ENCODE peak calls at places on chromosomes 3 and 15, in five cellular contexts. E, P, C, A and O are unnamed samples.
A peak's percentile ranks its signal among the peaks of the same experiment; 100 is the strongest.

GRCh38 chr3:169389925-169390253 is 273.6 kb downstream of the MECOM start:
- DNase-seq in P (no peak), E (no peak), A (no peak), C (no peak), O (no peak)

GRCh38 chr3:175075269-175075668 is 216.1 kb downstream of the NAALADL2 start:
- DNase-seq in E (no peak), A (no peak), P (no peak), C (no peak), O (no peak)

GRCh38 chr3:63364495-63364894 is 86.4 kb downstream of the SYNPR start:
- DNase-seq in E (no peak), A (no peak), P (no peak), C (no peak), O (peak; percentile 76)

GRCh38 chr3:117622130-117622841 is 912.7 kb downstream of the TUSC7 start:
- DNase-seq in E (no peak), C (no peak), A (no peak), P (no peak), O (no peak)

GRCh38 chr3:37543692-37544091 is 318.0 kb upstream of the CTDSPL start:
- DNase-seq in P (no peak), C (no peak), E (peak; percentile 54), A (no peak), O (no peak)

GRCh38 chr3:52849656-52850055 is 14.8 kb upstream of the MUSTN1 start:
- DNase-seq in E (no peak), P (no peak), C (no peak), A (no peak), O (no peak)

GRCh38 chr15:96338772-96339661 is 8.5 kb downstream of the NR2F2 start:
- DNase-seq in A (no peak), P (no peak), C (no peak), E (no peak), O (peak; percentile 59)

GRCh38 chr3:133676336-133677118 is 14.8 kb upstream of the TOPBP1 start:
- DNase-seq in E (no peak), P (no peak), C (no peak), A (no peak), O (no peak)

GRCh38 chr3:130849111-130849552 is 44.8 kb upstream of the ATP2C1 start:
- DNase-seq in P (peak; percentile 69), E (peak; percentile 88), C (peak; percentile 20), A (no peak), O (no peak)

GRCh38 chr3:133280591-133280990 is 119.3 kb upstream of the BFSP2 start:
- DNase-seq in C (no peak), E (no peak), P (no peak), A (no peak), O (no peak)

GRCh38 chr3:19342428-19342827 is 194.1 kb downstream of the KCNH8 start:
- DNase-seq in C (no peak), P (no peak), A (no peak), E (no peak), O (no peak)

GRCh38 chr3:43892535-43892934 is 201.8 kb downstream of the ABHD5 start:
- DNase-seq in E (no peak), C (no peak), P (no peak), A (no peak), O (no peak)

GRCh38 chr15:100160953-100161352 is 180.8 kb downstream of the ADAMTS17 start:
- DNase-seq in C (no peak), A (no peak), P (no peak), E (no peak), O (no peak)

GRCh38 chr3:20043398-20043797 is 3.2 kb downstream of the KAT2B start:
- DNase-seq in P (peak; percentile 85), C (peak; percentile 71), E (peak; percentile 57), A (no peak), O (no peak)

GRCh38 chr3:97981886-97982285 is 9.7 kb upstream of the RIOX2 start:
- DNase-seq in C (no peak), A (no peak), E (no peak), P (no peak), O (peak; percentile 30)

GRCh38 chr3:19899264-19899663 is 34.8 kb downstream of the EFHB start:
- DNase-seq in P (no peak), E (no peak), C (no peak), A (no peak), O (no peak)

GRCh38 chr3:172965256-172965655 is 175.8 kb downstream of the SPATA16 start:
- DNase-seq in A (no peak), C (no peak), P (no peak), E (no peak), O (no peak)

GRCh38 chr3:125585595-125586223 is 9.6 kb downstream of the OSBPL11 start:
- DNase-seq in E (peak; percentile 50), P (peak; percentile 39), A (peak; percentile 66), C (peak; percentile 79), O (peak; percentile 63)

GRCh38 chr3:122313261-122313660 is 11.8 kb upstream of the CSTA start:
- DNase-seq in A (no peak), P (no peak), E (no peak), C (no peak), O (peak; percentile 35)

GRCh38 chr3:126107960-126108688 is 24.2 kb upstream of the SLC41A3 start:
- DNase-seq in E (no peak), A (no peak), P (no peak), C (peak; percentile 5), O (no peak)

GRCh38 chr15:45174577-45174976 is 13.2 kb downstream of the SHF start:
- DNase-seq in E (no peak), P (no peak), C (no peak), A (no peak), O (no peak)

GRCh38 chr3:179563298-179563934 is 690 bp downstream of the ACTL6A start:
- DNase-seq in E (peak; percentile 43), C (peak; percentile 76), P (peak; percentile 56), A (peak; percentile 66), O (peak; percentile 85)

GRCh38 chr3:32104492-32104891 is 1.9 kb upstream of the GPD1L start:
- DNase-seq in C (no peak), E (no peak), P (no peak), A (no peak), O (no peak)

GRCh38 chr3:32098528-32098927 is 7.9 kb upstream of the GPD1L start:
- DNase-seq in P (no peak), A (no peak), C (no peak), E (no peak), O (no peak)

GRCh38 chr3:32097768-32098167 is 8.7 kb upstream of the GPD1L start:
- DNase-seq in P (no peak), C (no peak), E (no peak), A (no peak), O (no peak)

GRCh38 chr3:32102289-32102688 is 4.1 kb upstream of the GPD1L start:
- DNase-seq in P (no peak), A (no peak), C (no peak), E (no peak), O (no peak)

GRCh38 chr3:32100465-32100864 is 6.0 kb upstream of the GPD1L start:
- DNase-seq in C (no peak), A (no peak), E (no peak), P (no peak), O (no peak)
- H3K4me3 ChIP-seq in C (no peak overlapping the region), A (no peak overlapping the region), E (no peak overlapping the region), P (no peak overlapping the region), O (no peak overlapping the region)

DNA sequence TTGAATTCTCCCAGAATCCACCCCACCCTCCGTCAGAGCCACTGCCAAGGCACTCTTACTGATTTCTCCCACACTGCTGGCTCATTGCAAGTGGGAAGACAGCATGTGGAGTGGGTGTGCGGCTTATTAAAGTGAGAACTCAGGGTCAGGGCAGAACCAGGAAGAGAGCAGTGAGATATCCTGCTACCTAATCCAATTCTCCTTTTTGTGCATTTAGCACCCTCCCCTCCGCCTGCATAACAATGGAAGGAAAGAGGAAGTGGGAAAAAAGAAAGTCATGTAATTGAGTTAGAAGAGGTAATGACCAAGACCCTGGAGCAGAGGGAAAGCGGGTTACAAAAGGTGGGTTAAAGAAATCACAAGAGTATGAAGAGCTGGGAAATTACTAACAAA is 27.8 kb upstream of the PIK3CB start:
- DNase-seq in P (no peak), C (no peak), E (no peak), A (no peak), O (peak; percentile 14)
- H3K4me3 ChIP-seq in P (no peak overlapping the region), C (no peak overlapping the region), E (no peak overlapping the region), A (no peak overlapping the region), O (no peak overlapping the region)

GRCh38 chr3:194138098-194138474 is 2.1 kb downstream of the HES1 start:
- DNase-seq in E (no peak), A (no peak), P (no peak), C (peak; percentile 34), O (no peak)
- H3K4me3 ChIP-seq in E (peak overlapping the region; percentile 71), A (peak overlapping the region; percentile 71), P (peak overlapping the region; percentile 67), C (peak overlapping the region; percentile 56), O (peak overlapping the region; percentile 49)

DNA sequence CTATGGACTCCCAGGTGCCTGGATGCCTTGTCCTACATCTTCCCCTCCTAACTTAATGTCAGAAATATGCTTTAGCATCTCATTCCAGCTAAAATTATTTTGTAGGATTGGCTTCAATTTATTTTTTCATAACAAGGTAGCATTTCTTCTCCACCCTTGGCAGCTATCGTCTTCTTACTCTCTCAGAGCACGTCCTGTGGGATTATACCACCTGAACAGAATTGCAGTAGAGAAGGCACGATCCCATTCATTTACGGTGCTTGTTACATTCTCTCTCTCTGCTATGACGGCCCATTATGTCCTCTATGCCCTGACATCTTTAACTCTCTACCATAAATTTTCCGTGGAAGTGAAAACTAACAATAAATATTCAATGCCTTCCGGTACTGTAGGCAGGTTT is 103.4 kb downstream of the ROBO1 start:
- DNase-seq in A (no peak), E (no peak), P (no peak), C (no peak), O (no peak)
- H3K4me3 ChIP-seq in A (no peak overlapping the region), E (no peak overlapping the region), P (no peak overlapping the region), C (no peak overlapping the region), O (no peak overlapping the region)